ENCODE peak calls at places on chromosomes 11 and 22, in nine cellular contexts. One of them, this sample, is unnamed.

GRCh38 chr11:69479591-69480271 is 1.7 kb upstream of the LINC01488 start:
- DNase-seq in stomach: peak; percentile 71
- DNase-seq in CD8-positive, alpha-beta T cell: no peak
- DNase-seq in AG10803: no peak
- DNase-seq in kidney: peak; percentile 57
- DNase-seq in uterus: no peak
- DNase-seq in MM.1S: no peak
- DNase-seq in lower leg skin: no peak
- DNase-seq in GM13976: no peak
- DNase-seq in this sample: no peak

GRCh38 chr11:65599955-65600246 is 4.3 kb upstream of the KCNK7 start:
- DNase-seq in stomach: no peak
- DNase-seq in CD8-positive, alpha-beta T cell: no peak
- DNase-seq in AG10803: no peak
- DNase-seq in kidney: no peak
- DNase-seq in uterus: no peak
- DNase-seq in MM.1S: no peak
- DNase-seq in lower leg skin: no peak
- DNase-seq in GM13976: no peak
- DNase-seq in this sample: no peak

GRCh38 chr11:31803813-31804438 is 7.2 kb downstream of the PAX6 start:
- DNase-seq in stomach: no peak
- DNase-seq in CD8-positive, alpha-beta T cell: no peak
- DNase-seq in AG10803: no peak
- DNase-seq in kidney: no peak
- DNase-seq in uterus: no peak
- DNase-seq in MM.1S: no peak
- DNase-seq in lower leg skin: peak; percentile 84
- DNase-seq in GM13976: peak; percentile 27
- DNase-seq in this sample: no peak

GRCh38 chr11:112465433-112466024 is 204.9 kb upstream of the PLET1 start:
- DNase-seq in stomach: no peak
- DNase-seq in CD8-positive, alpha-beta T cell: no peak
- DNase-seq in AG10803: no peak
- DNase-seq in kidney: no peak
- DNase-seq in uterus: no peak
- DNase-seq in MM.1S: no peak
- DNase-seq in lower leg skin: no peak
- DNase-seq in GM13976: no peak
- DNase-seq in this sample: no peak

GRCh38 chr11:125588505-125588904 is 4.1 kb upstream of the STT3A start:
- DNase-seq in stomach: no peak
- DNase-seq in CD8-positive, alpha-beta T cell: no peak
- DNase-seq in AG10803: no peak
- DNase-seq in kidney: no peak
- DNase-seq in uterus: no peak
- DNase-seq in MM.1S: no peak
- DNase-seq in lower leg skin: no peak
- DNase-seq in GM13976: no peak
- DNase-seq in this sample: no peak

GRCh38 chr11:104812416-104812815 is 85.8 kb downstream of the CASP12 start:
- DNase-seq in stomach: no peak
- DNase-seq in CD8-positive, alpha-beta T cell: no peak
- DNase-seq in AG10803: no peak
- DNase-seq in kidney: no peak
- DNase-seq in uterus: no peak
- DNase-seq in MM.1S: no peak
- DNase-seq in lower leg skin: no peak
- DNase-seq in GM13976: no peak
- DNase-seq in this sample: no peak

GRCh38 chr22:49693848-49694247 is 133.8 kb downstream of the BRD1 start:
- DNase-seq in stomach: peak; percentile 16
- DNase-seq in CD8-positive, alpha-beta T cell: no peak
- DNase-seq in AG10803: no peak
- DNase-seq in kidney: no peak
- DNase-seq in uterus: no peak
- DNase-seq in MM.1S: no peak
- DNase-seq in lower leg skin: no peak
- DNase-seq in GM13976: no peak
- DNase-seq in this sample: no peak

GRCh38 chr11:1237128-1237580 is 14.3 kb downstream of the MUC5B start:
- DNase-seq in stomach: peak; percentile 61
- DNase-seq in CD8-positive, alpha-beta T cell: no peak
- DNase-seq in AG10803: no peak
- DNase-seq in kidney: peak; percentile 45
- DNase-seq in uterus: no peak
- DNase-seq in MM.1S: no peak
- DNase-seq in lower leg skin: no peak
- DNase-seq in GM13976: no peak
- DNase-seq in this sample: no peak

GRCh38 chr11:88275636-88276035 is 61.9 kb downstream of the CTSC start:
- DNase-seq in stomach: no peak
- DNase-seq in CD8-positive, alpha-beta T cell: no peak
- DNase-seq in AG10803: no peak
- DNase-seq in kidney: no peak
- DNase-seq in uterus: no peak
- DNase-seq in MM.1S: no peak
- DNase-seq in lower leg skin: no peak
- DNase-seq in GM13976: no peak
- DNase-seq in this sample: no peak

GRCh38 chr11:88282789-88283188 is 54.7 kb downstream of the CTSC start:
- DNase-seq in stomach: no peak
- DNase-seq in CD8-positive, alpha-beta T cell: no peak
- DNase-seq in AG10803: no peak
- DNase-seq in kidney: no peak
- DNase-seq in uterus: no peak
- DNase-seq in MM.1S: no peak
- DNase-seq in lower leg skin: no peak
- DNase-seq in GM13976: no peak
- DNase-seq in this sample: no peak

GRCh38 chr11:88284306-88285057 is 53.1 kb downstream of the CTSC start:
- DNase-seq in stomach: no peak
- DNase-seq in CD8-positive, alpha-beta T cell: no peak
- DNase-seq in AG10803: no peak
- DNase-seq in kidney: no peak
- DNase-seq in uterus: no peak
- DNase-seq in MM.1S: no peak
- DNase-seq in lower leg skin: no peak
- DNase-seq in GM13976: no peak
- DNase-seq in this sample: no peak

GRCh38 chr11:88280673-88281316 is 56.7 kb downstream of the CTSC start:
- DNase-seq in stomach: no peak
- DNase-seq in CD8-positive, alpha-beta T cell: no peak
- DNase-seq in AG10803: peak; percentile 41
- DNase-seq in kidney: no peak
- DNase-seq in uterus: no peak
- DNase-seq in MM.1S: no peak
- DNase-seq in lower leg skin: no peak
- DNase-seq in GM13976: no peak
- DNase-seq in this sample: peak; percentile 31

DNA sequence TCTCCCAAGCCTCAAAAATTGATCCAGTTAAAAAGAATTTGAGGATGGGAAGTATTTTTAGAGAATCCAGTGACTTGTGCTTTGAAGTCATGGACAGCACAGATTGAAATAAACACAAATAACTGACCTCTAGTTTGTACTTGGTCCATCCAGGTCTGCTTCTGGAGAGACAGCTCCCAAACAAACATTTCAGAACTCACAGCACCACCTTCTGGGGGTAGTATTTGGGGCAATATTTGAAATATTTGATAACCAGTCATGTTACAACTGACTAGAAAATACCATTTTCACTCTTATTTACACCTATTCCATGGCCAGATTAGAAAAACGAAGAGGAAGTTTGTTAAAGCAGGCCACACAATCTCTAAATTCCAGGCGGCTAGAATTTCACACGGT is 56.2 kb downstream of the CTSC start:
- DNase-seq in stomach: no peak
- DNase-seq in CD8-positive, alpha-beta T cell: no peak
- DNase-seq in AG10803: no peak
- DNase-seq in kidney: no peak
- DNase-seq in uterus: no peak
- DNase-seq in MM.1S: no peak
- DNase-seq in lower leg skin: no peak
- DNase-seq in GM13976: no peak
- DNase-seq in this sample: no peak
- TF ChIP-seq CTCF in stomach: no peak
- TF ChIP-seq CTCF in CD8-positive, alpha-beta T cell: no peak
- TF ChIP-seq CTCF in AG10803: peak; percentile 36
- TF ChIP-seq CTCF in kidney: no peak
- TF ChIP-seq CTCF in uterus: no peak
- TF ChIP-seq CTCF in MM.1S: no peak
- TF ChIP-seq CTCF in lower leg skin: no peak
- TF ChIP-seq CTCF in GM13976: no peak
- TF ChIP-seq CTCF in this sample: no peak

GRCh38 chr11:108873305-108873704 is 208.4 kb downstream of the DDX10 start:
- DNase-seq in stomach: no peak
- DNase-seq in CD8-positive, alpha-beta T cell: no peak
- DNase-seq in AG10803: peak; percentile 55
- DNase-seq in kidney: no peak
- DNase-seq in uterus: no peak
- DNase-seq in MM.1S: no peak
- DNase-seq in lower leg skin: no peak
- DNase-seq in GM13976: no peak
- DNase-seq in this sample: peak; percentile 73

GRCh38 chr11:108872781-108873291 is 208.0 kb downstream of the DDX10 start:
- DNase-seq in stomach: no peak
- DNase-seq in CD8-positive, alpha-beta T cell: no peak
- DNase-seq in AG10803: no peak
- DNase-seq in kidney: no peak
- DNase-seq in uterus: no peak
- DNase-seq in MM.1S: no peak
- DNase-seq in lower leg skin: no peak
- DNase-seq in GM13976: no peak
- DNase-seq in this sample: no peak

GRCh38 chr11:108870373-108871020 is 205.6 kb downstream of the DDX10 start:
- DNase-seq in stomach: no peak
- DNase-seq in CD8-positive, alpha-beta T cell: no peak
- DNase-seq in AG10803: peak; percentile 84
- DNase-seq in kidney: no peak
- DNase-seq in uterus: no peak
- DNase-seq in MM.1S: no peak
- DNase-seq in lower leg skin: no peak
- DNase-seq in GM13976: no peak
- DNase-seq in this sample: no peak

GRCh38 chr11:108871867-108872266 is 207.0 kb downstream of the DDX10 start:
- DNase-seq in stomach: no peak
- DNase-seq in CD8-positive, alpha-beta T cell: no peak
- DNase-seq in AG10803: peak; percentile 20
- DNase-seq in kidney: no peak
- DNase-seq in uterus: no peak
- DNase-seq in MM.1S: no peak
- DNase-seq in lower leg skin: no peak
- DNase-seq in GM13976: no peak
- DNase-seq in this sample: no peak

DNA sequence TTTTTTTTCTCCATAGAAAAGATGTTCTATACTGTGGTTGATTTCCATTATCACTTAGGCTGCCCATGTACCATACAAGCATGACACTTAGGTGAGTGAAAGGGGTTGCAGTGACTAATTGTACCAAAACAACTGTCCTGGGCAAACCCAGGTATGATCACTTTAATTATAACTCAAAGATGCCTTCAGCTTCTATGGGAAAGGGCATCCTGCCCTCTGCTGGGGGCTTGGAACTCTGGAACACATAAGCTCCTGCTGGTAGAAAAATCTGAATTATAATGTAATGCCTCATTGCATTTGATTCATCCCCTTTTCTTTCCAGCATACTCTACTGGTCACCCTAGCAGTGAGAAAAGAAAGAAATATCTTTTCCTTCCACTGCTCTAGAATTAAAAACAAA is 206.3 kb downstream of the DDX10 start:
- DNase-seq in stomach: no peak
- DNase-seq in CD8-positive, alpha-beta T cell: no peak
- DNase-seq in AG10803: peak; percentile 62
- DNase-seq in kidney: no peak
- DNase-seq in uterus: no peak
- DNase-seq in MM.1S: peak; percentile 13
- DNase-seq in lower leg skin: no peak
- DNase-seq in GM13976: peak; percentile 13
- DNase-seq in this sample: no peak
- TF ChIP-seq CTCF in stomach: no peak
- TF ChIP-seq CTCF in CD8-positive, alpha-beta T cell: no peak
- TF ChIP-seq CTCF in AG10803: peak; percentile 72
- TF ChIP-seq CTCF in kidney: peak; percentile 58
- TF ChIP-seq CTCF in uterus: peak; percentile 19
- TF ChIP-seq CTCF in MM.1S: peak; percentile 48
- TF ChIP-seq CTCF in lower leg skin: no peak
- TF ChIP-seq CTCF in GM13976: peak; percentile 26
- TF ChIP-seq CTCF in this sample: peak; percentile 72

DNA sequence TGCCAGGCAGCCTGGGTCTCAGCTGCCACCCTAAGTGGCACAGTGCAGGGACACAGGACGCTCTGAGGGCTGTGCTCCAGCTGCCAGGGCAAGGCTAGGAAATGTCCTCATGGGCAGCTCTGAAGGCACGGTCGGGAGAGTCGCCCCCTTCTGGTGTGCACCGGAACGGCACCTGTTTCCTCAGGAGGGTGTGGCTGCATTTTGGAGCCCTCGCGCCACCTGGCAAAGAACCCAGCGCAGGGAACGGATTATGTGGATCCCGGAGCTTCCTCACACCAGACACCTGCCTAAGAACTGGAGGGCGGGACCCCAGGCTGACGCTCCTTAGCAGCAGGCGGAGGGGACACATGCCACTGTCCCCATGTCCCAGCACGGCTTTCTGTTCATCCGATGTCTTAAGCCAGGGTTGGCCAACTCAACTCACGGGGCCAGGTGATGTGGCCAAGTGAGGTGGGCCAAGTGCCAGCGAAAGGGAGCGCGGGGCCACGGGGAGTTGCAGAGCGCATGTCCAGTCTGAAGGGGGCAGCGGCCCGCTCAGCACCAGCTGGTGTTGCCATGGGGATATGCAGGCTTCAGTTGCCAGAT is 5.1 kb upstream of the SLC22A8 start:
- DNase-seq in stomach: no peak
- DNase-seq in CD8-positive, alpha-beta T cell: no peak
- DNase-seq in AG10803: no peak
- DNase-seq in kidney: no peak
- DNase-seq in uterus: no peak
- DNase-seq in MM.1S: peak; percentile 10
- DNase-seq in lower leg skin: peak; percentile 75
- DNase-seq in GM13976: no peak
- DNase-seq in this sample: no peak
- TF ChIP-seq CTCF in stomach: no peak
- TF ChIP-seq CTCF in CD8-positive, alpha-beta T cell: no peak
- TF ChIP-seq CTCF in AG10803: peak; percentile 30
- TF ChIP-seq CTCF in kidney: peak; percentile 12
- TF ChIP-seq CTCF in uterus: no peak
- TF ChIP-seq CTCF in MM.1S: peak; percentile 61
- TF ChIP-seq CTCF in lower leg skin: no peak
- TF ChIP-seq CTCF in GM13976: peak; percentile 41
- TF ChIP-seq CTCF in this sample: peak; percentile 45

DNA sequence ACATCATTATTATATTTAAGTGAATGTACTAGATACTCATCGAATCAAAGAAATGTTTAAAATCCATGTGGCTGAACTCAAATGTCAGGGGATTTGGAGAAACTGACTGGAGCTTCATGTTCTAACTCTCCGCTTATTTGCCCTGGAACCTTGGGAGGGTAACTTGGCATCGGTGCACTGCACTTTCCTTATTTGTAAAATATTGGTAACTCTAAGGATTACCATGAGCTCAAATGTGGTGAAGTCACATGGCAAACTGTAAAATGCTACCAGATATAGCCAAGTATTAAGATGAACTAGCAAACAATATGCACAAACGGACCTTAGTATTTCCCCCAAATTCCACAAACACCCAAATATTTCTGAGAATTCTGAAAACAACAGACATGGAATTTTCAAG is 75.6 kb downstream of the ETS1 start:
- DNase-seq in stomach: no peak
- DNase-seq in CD8-positive, alpha-beta T cell: no peak
- DNase-seq in AG10803: no peak
- DNase-seq in kidney: no peak
- DNase-seq in uterus: no peak
- DNase-seq in MM.1S: no peak
- DNase-seq in lower leg skin: no peak
- DNase-seq in GM13976: no peak
- DNase-seq in this sample: no peak
- TF ChIP-seq CTCF in stomach: no peak
- TF ChIP-seq CTCF in CD8-positive, alpha-beta T cell: no peak
- TF ChIP-seq CTCF in AG10803: no peak
- TF ChIP-seq CTCF in kidney: no peak
- TF ChIP-seq CTCF in uterus: no peak
- TF ChIP-seq CTCF in MM.1S: no peak
- TF ChIP-seq CTCF in lower leg skin: no peak
- TF ChIP-seq CTCF in GM13976: no peak
- TF ChIP-seq CTCF in this sample: no peak